ENCODE peak calls at places on chromosomes 16 and 17, in six cellular contexts. G is Peyer's patch, V is heart right ventricle, M is K562, E is thoracic aorta, A is fibroblast of lung. F is an unnamed sample. For H3K4me1, the result is how much of the 10 kb centered on the place peaks cover.

GRCh38 chr17:43015579-43015978 is 6.6 kb downstream of the VAT1 start:
- DNase-seq in G (no peak), V (peak), M (no peak), E (no peak), A (peak), F (no peak)

GRCh38 chr16:80938035-80938927 is 68.4 kb downstream of the CMC2 start:
- DNase-seq in G (no peak), V (peak), M (no peak), E (peak), A (peak), F (peak)

GRCh38 chr17:9729735-9730420 is 61.5 kb downstream of the DHRS7C start:
- DNase-seq in G (no peak), V (no peak), M (no peak), E (no peak), A (no peak), F (no peak)

GRCh38 chr17:80006339-80006720 is 29.3 kb downstream of the TBC1D16 start:
- DNase-seq in G (no peak), V (no peak), M (no peak), E (no peak), A (no peak), F (no peak)

GRCh38 chr16:868846-869822 is 68.6 kb upstream of the GNG13 start:
- DNase-seq in G (no peak), V (no peak), M (no peak), E (no peak), A (no peak), F (no peak)

GRCh38 chr17:38602862-38603785 is 2.6 kb downstream of the SRCIN1 start:
- DNase-seq in G (no peak), V (no peak), M (no peak), E (no peak), A (no peak), F (no peak)

GRCh38 chr16:47694543-47694942 is 233.4 kb downstream of the PHKB start:
- DNase-seq in G (no peak), V (no peak), M (no peak), E (no peak), A (no peak), F (no peak)

GRCh38 chr17:69060835-69061234 is at the start of gene ABCA9:
- DNase-seq in G (no peak), V (peak), M (no peak), E (no peak), A (peak), F (no peak)

GRCh38 chr17:81403040-81403467 is 7.8 kb downstream of the BAHCC1 start:
- DNase-seq in G (no peak), V (no peak), M (no peak), E (no peak), A (no peak), F (no peak)

GRCh38 chr17:81832608-81833159 is 407 bp downstream of the MCRIP1 start:
- DNase-seq in G (peak), V (no peak), M (peak), E (no peak), A (no peak), F (peak)

GRCh38 chr17:44905006-44906000 is 6.1 kb upstream of the EFTUD2 start:
- DNase-seq in G (no peak), V (no peak), M (no peak), E (no peak), A (no peak), F (no peak)

GRCh38 chr16:8712589-8713361 is 38.4 kb downstream of the ABAT start:
- DNase-seq in G (no peak), V (no peak), M (no peak), E (no peak), A (no peak), F (no peak)

GRCh38 chr17:5661486-5662125 is 77.3 kb upstream of the NLRP1 start:
- DNase-seq in G (no peak), V (no peak), M (no peak), E (no peak), A (no peak), F (no peak)

GRCh38 chr16:55030944-55031343 is 100.3 kb downstream of the IRX5 start:
- DNase-seq in G (no peak), V (no peak), M (no peak), E (no peak), A (no peak), F (no peak)

GRCh38 chr17:17613708-17614114 is 22.2 kb upstream of the PEMT start:
- DNase-seq in G (peak), V (peak), M (peak), E (no peak), A (peak), F (peak)

GRCh38 chr17:796609-797008 is 14.5 kb downstream of the MRM3 start:
- DNase-seq in G (no peak), V (no peak), M (no peak), E (no peak), A (no peak), F (no peak)

GRCh38 chr17:60451071-60451470 is 28.8 kb downstream of the CHCT1 start:
- DNase-seq in G (no peak), V (no peak), M (no peak), E (no peak), A (no peak), F (no peak)

GRCh38 chr17:30391534-30391933 is 12.8 kb downstream of the CPD start:
- DNase-seq in G (no peak), V (no peak), M (no peak), E (no peak), A (no peak), F (no peak)

GRCh38 chr17:31327534-31328526 is 6.4 kb upstream of the EVI2A start:
- DNase-seq in G (no peak), V (no peak), M (no peak), E (no peak), A (peak), F (peak)

GRCh38 chr16:66127459-66128362 is 238.8 kb upstream of the CDH5 start:
- DNase-seq in G (no peak), V (peak), M (no peak), E (no peak), A (no peak), F (no peak)

GRCh38 chr16:68393333-68393732 is 55.0 kb downstream of the SMPD3 start:
- DNase-seq in G (no peak), V (no peak), M (no peak), E (no peak), A (no peak), F (no peak)

GRCh38 chr17:77527394-77527793 is 386.6 kb downstream of the SEC14L1 start:
- DNase-seq in G (no peak), V (no peak), M (no peak), E (no peak), A (no peak), F (no peak)

GRCh38 chr16:51035110-51035498 is 116.0 kb downstream of the SALL1 start:
- DNase-seq in G (no peak), V (peak), M (no peak), E (no peak), A (no peak), F (no peak)

GRCh38 chr17:46120078-46120477 is 73.2 kb downstream of the KANSL1 start:
- DNase-seq in G (no peak), V (no peak), M (no peak), E (no peak), A (no peak), F (no peak)

GRCh38 chr17:46121841-46122485 is 71.3 kb downstream of the KANSL1 start:
- DNase-seq in G (no peak), V (no peak), M (no peak), E (no peak), A (no peak), F (no peak)

GRCh38 chr17:46121165-46121764 is 72.0 kb downstream of the KANSL1 start:
- DNase-seq in G (no peak), V (no peak), M (no peak), E (no peak), A (no peak), F (no peak)

GRCh38 chr17:46123607-46124006 is 69.6 kb downstream of the KANSL1 start:
- DNase-seq in G (no peak), V (no peak), M (no peak), E (no peak), A (no peak), F (no peak)

DNA sequence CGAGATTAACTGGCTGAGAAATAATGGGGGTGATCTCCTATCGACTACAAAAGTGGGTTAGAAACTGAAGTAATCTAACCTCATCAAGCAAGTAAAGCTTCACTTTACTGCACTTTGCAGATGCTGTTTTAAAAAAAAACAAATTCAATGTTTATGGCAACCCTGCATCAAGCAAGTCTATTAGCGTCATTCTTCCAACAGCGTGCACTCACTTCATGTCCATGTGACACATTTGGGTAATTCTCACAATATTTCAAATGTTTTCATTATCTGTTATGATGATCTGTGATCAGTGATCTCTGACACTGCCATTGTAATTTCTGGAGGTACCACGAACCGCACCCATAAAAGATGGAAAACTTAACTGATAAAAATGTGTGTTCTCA is 70.8 kb downstream of the KANSL1 start:
- DNase-seq in G (no peak), V (no peak), M (no peak), E (no peak), A (no peak), F (no peak)
- H3K4me3 ChIP-seq in G (no peak), V (no peak), M (no peak), E (no peak), A (no peak), F (no peak)

GRCh38 chr17:40068917-40069750 is 6.4 kb downstream of the THRA start:
- DNase-seq in G (peak), V (peak), M (peak), E (peak), A (peak), F (peak)
- H3K4me1 ChIP-seq in G (half or more), V (half or more), M (half or more), E (half or more), A (under half), F (half or more)

GRCh38 chr17:57906910-57907309 is 48.3 kb downstream of the CUEDC1 start:
- DNase-seq in G (no peak), V (no peak), M (no peak), E (no peak), A (no peak), F (no peak)
- H3K27ac ChIP-seq in G (no peak), V (peak), M (no peak), E (no peak), A (no peak), F (no peak)

DNA sequence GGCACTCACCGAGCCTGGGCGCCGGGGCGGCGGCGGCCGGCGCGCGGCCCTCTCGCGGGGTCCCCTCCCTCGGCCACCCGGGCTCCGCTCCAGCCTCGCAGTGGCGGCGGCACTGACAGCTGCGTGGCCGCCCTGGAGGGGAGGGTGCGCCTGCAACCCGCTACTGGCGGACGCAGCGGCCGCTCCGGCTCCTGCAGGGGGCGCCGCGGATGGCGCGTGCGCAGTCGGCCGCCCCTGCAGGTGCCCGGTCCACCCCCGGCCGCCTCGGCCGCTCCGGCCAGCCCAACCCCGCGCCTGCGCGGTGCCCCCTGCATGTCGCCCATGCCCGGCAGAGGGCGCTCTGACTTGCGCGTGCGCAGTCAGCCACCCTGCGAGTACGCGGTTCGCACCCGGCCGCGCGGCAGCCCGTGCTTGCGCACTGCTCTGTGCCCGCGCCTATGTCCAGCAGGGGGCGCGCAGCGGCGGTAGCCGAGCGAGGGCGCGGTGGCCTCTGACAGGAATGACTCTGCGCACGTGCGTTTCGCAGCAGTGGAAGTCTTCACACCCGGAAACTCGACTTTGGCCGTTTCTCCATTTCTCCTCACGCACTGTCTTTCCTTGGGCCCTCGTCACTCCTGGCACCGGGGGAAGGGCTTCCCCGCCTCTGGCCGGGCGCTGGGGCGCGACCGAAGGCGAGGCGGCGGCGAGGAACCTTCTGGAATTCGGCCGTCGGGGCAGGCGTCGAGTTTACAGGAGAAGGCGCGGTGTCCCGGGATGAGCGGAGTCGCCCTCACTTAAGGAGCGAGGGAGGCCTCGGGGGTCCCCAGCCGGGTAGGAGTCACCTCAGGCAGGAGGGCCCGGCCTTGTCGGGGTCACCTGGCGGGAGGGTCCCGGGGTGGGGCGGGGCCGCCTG is at the start of gene ABCA3:
- DNase-seq in G (peak), V (peak), M (peak), E (peak), A (peak), F (peak)
- H3K4me3 ChIP-seq in G (peak), V (peak), M (peak), E (peak), A (peak), F (peak)

DNA sequence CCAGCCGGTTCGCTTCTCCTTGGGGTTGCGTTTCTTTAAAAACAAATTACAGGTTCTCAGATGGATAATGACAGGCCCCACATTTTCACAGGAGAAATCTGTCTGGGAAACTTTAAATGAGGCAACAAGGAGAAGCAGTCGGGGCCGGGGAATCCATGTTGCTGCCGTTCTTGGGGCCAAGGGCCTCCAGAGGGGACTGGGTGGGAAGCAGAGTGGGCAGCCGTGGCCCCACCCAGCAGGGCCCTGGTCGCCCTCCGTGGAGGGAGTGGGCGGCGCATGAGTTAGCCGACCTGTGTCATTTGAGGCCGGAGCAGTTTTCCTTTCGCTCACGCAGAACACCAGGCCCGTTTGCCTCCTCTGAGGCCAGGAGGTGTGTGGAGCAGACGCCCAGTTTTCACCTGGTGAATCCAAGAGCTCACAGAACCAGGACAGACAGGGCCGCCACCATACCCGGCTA is 207.7 kb upstream of the CIBAR2 start:
- DNase-seq in G (no peak), V (no peak), M (no peak), E (no peak), A (no peak), F (no peak)
- H3K4me1 ChIP-seq in G (under half), V (under half), M (under half), E (half or more), A (under half), F (half or more)

GRCh38 chr16:88810868-88811599 is 694 bp downstream of the APRT start:
- DNase-seq in G (peak), V (peak), M (peak), E (peak), A (peak), F (peak)

GRCh38 chr16:88809676-88810165 is 2.0 kb downstream of the APRT start:
- DNase-seq in G (no peak), V (no peak), M (no peak), E (no peak), A (no peak), F (no peak)

GRCh38 chr16:88809068-88809675 is 2.6 kb downstream of the APRT start:
- DNase-seq in G (no peak), V (no peak), M (no peak), E (no peak), A (no peak), F (no peak)

GRCh38 chr16:88811600-88811849 is 203 bp downstream of the APRT start:
- DNase-seq in G (no peak), V (no peak), M (no peak), E (no peak), A (no peak), F (no peak)

GRCh38 chr16:88810166-88810867 is 1.4 kb downstream of the APRT start:
- DNase-seq in G (no peak), V (no peak), M (peak), E (no peak), A (no peak), F (no peak)
- H3K27ac ChIP-seq in G (peak), V (no peak), M (peak), E (peak), A (peak), F (peak)